ENCODE peak calls at places on chromosomes 7 and 10, in six cellular contexts. One of them, this sample, is unnamed.

GRCh38 chr7:117458977-117459583 is 20.7 kb upstream of the CFTR start:
- DNase-seq in H9: no peak
- DNase-seq in trophoblast cell: no peak
- DNase-seq in neuronal stem cell: no peak
- DNase-seq in mesendoderm: peak; percentile 34
- DNase-seq in IMR-90: peak; percentile 44
- DNase-seq in this sample: peak; percentile 49

GRCh38 chr10:89431977-89432376 is 17.6 kb downstream of the IFIT5 start:
- DNase-seq in H9: no peak
- DNase-seq in trophoblast cell: no peak
- DNase-seq in neuronal stem cell: no peak
- DNase-seq in mesendoderm: peak; percentile 18
- DNase-seq in IMR-90: peak; percentile 66
- DNase-seq in this sample: peak; percentile 41

GRCh38 chr10:77965294-77965693 is 38.7 kb upstream of the DLG5 start:
- DNase-seq in H9: no peak
- DNase-seq in trophoblast cell: no peak
- DNase-seq in neuronal stem cell: no peak
- DNase-seq in mesendoderm: no peak
- DNase-seq in IMR-90: peak; percentile 91
- DNase-seq in this sample: no peak

GRCh38 chr7:129855234-129855673 is 97.5 kb downstream of the UBE2H start:
- DNase-seq in H9: no peak
- DNase-seq in trophoblast cell: no peak
- DNase-seq in neuronal stem cell: no peak
- DNase-seq in mesendoderm: no peak
- DNase-seq in IMR-90: peak; percentile 98
- DNase-seq in this sample: no peak

GRCh38 chr7:138338361-138338760 is 121.7 kb upstream of the TRIM24 start:
- DNase-seq in H9: no peak
- DNase-seq in trophoblast cell: no peak
- DNase-seq in neuronal stem cell: no peak
- DNase-seq in mesendoderm: no peak
- DNase-seq in IMR-90: no peak
- DNase-seq in this sample: no peak

GRCh38 chr10:72127571-72127970 is 39.2 kb upstream of the SPOCK2 start:
- DNase-seq in H9: no peak
- DNase-seq in trophoblast cell: no peak
- DNase-seq in neuronal stem cell: no peak
- DNase-seq in mesendoderm: no peak
- DNase-seq in IMR-90: no peak
- DNase-seq in this sample: no peak

GRCh38 chr7:120931243-120931642 is 19.3 kb upstream of the ING3 start:
- DNase-seq in H9: no peak
- DNase-seq in trophoblast cell: no peak
- DNase-seq in neuronal stem cell: no peak
- DNase-seq in mesendoderm: no peak
- DNase-seq in IMR-90: peak; percentile 4
- DNase-seq in this sample: no peak

GRCh38 chr10:18313146-18313542 is 172.9 kb downstream of the CACNB2 start:
- DNase-seq in H9: no peak
- DNase-seq in trophoblast cell: no peak
- DNase-seq in neuronal stem cell: no peak
- DNase-seq in mesendoderm: no peak
- DNase-seq in IMR-90: no peak
- DNase-seq in this sample: no peak

GRCh38 chr10:89773081-89773480 is 71.7 kb downstream of the KIF20B start:
- DNase-seq in H9: no peak
- DNase-seq in trophoblast cell: no peak
- DNase-seq in neuronal stem cell: no peak
- DNase-seq in mesendoderm: no peak
- DNase-seq in IMR-90: peak; percentile 35
- DNase-seq in this sample: no peak

GRCh38 chr7:3408814-3409595 is 108.0 kb downstream of the SDK1 start:
- DNase-seq in H9: no peak
- DNase-seq in trophoblast cell: no peak
- DNase-seq in neuronal stem cell: no peak
- DNase-seq in mesendoderm: no peak
- DNase-seq in IMR-90: no peak
- DNase-seq in this sample: peak; percentile 21

GRCh38 chr7:84912993-84913635 is 273.7 kb downstream of the SEMA3D start:
- DNase-seq in H9: peak; percentile 51
- DNase-seq in trophoblast cell: peak; percentile 82
- DNase-seq in neuronal stem cell: no peak
- DNase-seq in mesendoderm: peak; percentile 88
- DNase-seq in IMR-90: no peak
- DNase-seq in this sample: peak; percentile 14

GRCh38 chr10:71905164-71905563 is 54.1 kb upstream of the PSAP start:
- DNase-seq in H9: no peak
- DNase-seq in trophoblast cell: no peak
- DNase-seq in neuronal stem cell: no peak
- DNase-seq in mesendoderm: no peak
- DNase-seq in IMR-90: no peak
- DNase-seq in this sample: no peak

GRCh38 chr7:28005075-28005847 is 175.3 kb downstream of the JAZF1 start:
- DNase-seq in H9: no peak
- DNase-seq in trophoblast cell: no peak
- DNase-seq in neuronal stem cell: no peak
- DNase-seq in mesendoderm: peak; percentile 95
- DNase-seq in IMR-90: no peak
- DNase-seq in this sample: no peak

GRCh38 chr7:20219446-20220292 is 2.5 kb upstream of the MACC1 start:
- DNase-seq in H9: peak; percentile 56
- DNase-seq in trophoblast cell: peak; percentile 95
- DNase-seq in neuronal stem cell: no peak
- DNase-seq in mesendoderm: peak; percentile 83
- DNase-seq in IMR-90: peak; percentile 99
- DNase-seq in this sample: peak; percentile 99

GRCh38 chr7:70372768-70373241 is 759.1 kb upstream of the GALNT17 start:
- DNase-seq in H9: no peak
- DNase-seq in trophoblast cell: no peak
- DNase-seq in neuronal stem cell: no peak
- DNase-seq in mesendoderm: peak; percentile 33
- DNase-seq in IMR-90: no peak
- DNase-seq in this sample: no peak

GRCh38 chr7:155814569-155815276 is 2.5 kb upstream of the SHH start:
- DNase-seq in H9: no peak
- DNase-seq in trophoblast cell: no peak
- DNase-seq in neuronal stem cell: no peak
- DNase-seq in mesendoderm: no peak
- DNase-seq in IMR-90: peak; percentile 17
- DNase-seq in this sample: no peak

GRCh38 chr7:1855396-1856160 is 185.5 kb downstream of the ELFN1 start:
- DNase-seq in H9: no peak
- DNase-seq in trophoblast cell: no peak
- DNase-seq in neuronal stem cell: no peak
- DNase-seq in mesendoderm: no peak
- DNase-seq in IMR-90: no peak
- DNase-seq in this sample: no peak

GRCh38 chr10:3564599-3564998 is 220.4 kb downstream of the KLF6 start:
- DNase-seq in H9: no peak
- DNase-seq in trophoblast cell: no peak
- DNase-seq in neuronal stem cell: no peak
- DNase-seq in mesendoderm: no peak
- DNase-seq in IMR-90: peak; percentile 13
- DNase-seq in this sample: peak; percentile 37

GRCh38 chr7:85001493-85002345 is 185.1 kb downstream of the SEMA3D start:
- DNase-seq in H9: no peak
- DNase-seq in trophoblast cell: no peak
- DNase-seq in neuronal stem cell: no peak
- DNase-seq in mesendoderm: no peak
- DNase-seq in IMR-90: no peak
- DNase-seq in this sample: peak; percentile 16

GRCh38 chr10:1595242-1595600 is 142.1 kb downstream of the ADARB2 start:
- DNase-seq in H9: peak; percentile 11
- DNase-seq in trophoblast cell: no peak
- DNase-seq in neuronal stem cell: no peak
- DNase-seq in mesendoderm: no peak
- DNase-seq in IMR-90: no peak
- DNase-seq in this sample: no peak

GRCh38 chr10:120978589-120979252 is 127.6 kb downstream of the WDR11 start:
- DNase-seq in H9: no peak
- DNase-seq in trophoblast cell: no peak
- DNase-seq in neuronal stem cell: no peak
- DNase-seq in mesendoderm: no peak
- DNase-seq in IMR-90: peak; percentile 2
- DNase-seq in this sample: peak; percentile 66

GRCh38 chr10:129319934-129320333 is 147.1 kb upstream of the MGMT start:
- DNase-seq in H9: no peak
- DNase-seq in trophoblast cell: peak; percentile 18
- DNase-seq in neuronal stem cell: no peak
- DNase-seq in mesendoderm: no peak
- DNase-seq in IMR-90: no peak
- DNase-seq in this sample: no peak

GRCh38 chr10:107970512-107970911 is 806.0 kb upstream of the SORCS1 start:
- DNase-seq in H9: no peak
- DNase-seq in trophoblast cell: no peak
- DNase-seq in neuronal stem cell: no peak
- DNase-seq in mesendoderm: no peak
- DNase-seq in IMR-90: no peak
- DNase-seq in this sample: no peak

GRCh38 chr7:148963583-148964509 is 64.5 kb downstream of the PDIA4 start:
- DNase-seq in H9: no peak
- DNase-seq in trophoblast cell: no peak
- DNase-seq in neuronal stem cell: no peak
- DNase-seq in mesendoderm: no peak
- DNase-seq in IMR-90: no peak
- DNase-seq in this sample: no peak
- H3K18ac ChIP-seq in H9: no peak overlapping the region
- H3K18ac ChIP-seq in trophoblast cell: no peak overlapping the region
- H3K18ac ChIP-seq in neuronal stem cell: no peak overlapping the region
- H3K18ac ChIP-seq in mesendoderm: no peak overlapping the region
- H3K18ac ChIP-seq in IMR-90: no peak overlapping the region
- H3K18ac ChIP-seq in this sample: no peak overlapping the region

GRCh38 chr7:135258585-135258984 is 24.9 kb downstream of the STRA8 start:
- DNase-seq in H9: peak; percentile 8
- DNase-seq in trophoblast cell: no peak
- DNase-seq in neuronal stem cell: no peak
- DNase-seq in mesendoderm: no peak
- DNase-seq in IMR-90: no peak
- DNase-seq in this sample: no peak

GRCh38 chr7:135251502-135252327 is 18.1 kb downstream of the STRA8 start:
- DNase-seq in H9: no peak
- DNase-seq in trophoblast cell: no peak
- DNase-seq in neuronal stem cell: no peak
- DNase-seq in mesendoderm: no peak
- DNase-seq in IMR-90: no peak
- DNase-seq in this sample: no peak

GRCh38 chr7:135249901-135250300 is 16.3 kb downstream of the STRA8 start:
- DNase-seq in H9: peak; percentile 11
- DNase-seq in trophoblast cell: no peak
- DNase-seq in neuronal stem cell: no peak
- DNase-seq in mesendoderm: no peak
- DNase-seq in IMR-90: no peak
- DNase-seq in this sample: no peak

GRCh38 chr7:135257790-135258189 is 24.2 kb downstream of the STRA8 start:
- DNase-seq in H9: peak; percentile 1
- DNase-seq in trophoblast cell: no peak
- DNase-seq in neuronal stem cell: no peak
- DNase-seq in mesendoderm: no peak
- DNase-seq in IMR-90: no peak
- DNase-seq in this sample: no peak

DNA sequence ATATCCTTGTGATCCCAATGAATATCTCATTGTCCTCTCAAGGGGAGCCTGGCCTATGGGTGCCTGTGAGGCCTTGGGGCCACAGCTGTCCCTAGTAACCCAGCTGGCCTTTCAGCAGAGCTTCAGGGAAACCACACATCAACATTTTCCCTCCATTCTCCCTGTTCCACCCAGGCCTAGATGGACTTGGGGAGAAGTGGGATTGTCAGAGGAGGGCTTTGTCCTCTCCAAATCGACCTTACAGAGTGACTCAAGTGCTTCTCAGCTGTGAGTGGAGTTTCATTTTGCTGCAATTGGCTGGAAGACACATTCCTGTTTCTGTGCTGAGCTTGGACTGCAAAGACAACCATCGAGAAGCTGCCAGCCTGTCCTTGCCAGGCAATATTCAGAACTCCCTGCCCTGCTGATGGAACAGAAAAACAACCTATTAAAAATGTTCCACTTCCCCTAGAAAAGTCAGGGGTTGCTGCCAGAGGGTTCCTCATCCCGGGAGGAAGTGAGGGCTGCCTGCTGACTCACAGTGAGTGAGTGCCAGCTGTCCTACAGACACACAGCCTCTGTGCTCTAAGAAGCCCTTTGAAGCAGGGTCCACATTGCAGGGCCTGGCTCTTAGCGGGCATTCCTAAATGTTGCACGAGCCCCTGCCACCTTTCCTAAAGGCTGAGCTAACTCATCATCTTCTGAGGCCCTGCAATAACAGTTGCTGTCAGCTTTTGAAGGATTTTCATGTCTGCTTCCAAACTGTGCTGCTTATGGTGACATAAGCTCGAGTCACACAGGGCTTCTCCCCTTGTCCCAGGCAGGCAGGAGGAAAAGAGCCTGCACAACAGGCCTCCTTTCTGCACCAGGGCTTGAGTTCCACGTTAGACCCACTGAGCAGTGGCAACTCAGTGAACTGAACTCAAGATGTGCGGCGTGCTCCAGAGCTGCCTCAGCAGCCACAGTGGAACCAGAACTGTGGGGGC is 20.5 kb downstream of the STRA8 start:
- DNase-seq in H9: no peak
- DNase-seq in trophoblast cell: peak; percentile 35
- DNase-seq in neuronal stem cell: no peak
- DNase-seq in mesendoderm: peak; percentile 48
- DNase-seq in IMR-90: peak; percentile 76
- DNase-seq in this sample: peak; percentile 72
- H3K27me3 ChIP-seq in H9: no peaks in the 10 kb centered on the region
- H3K27me3 ChIP-seq in trophoblast cell: no peaks in the 10 kb centered on the region
- H3K27me3 ChIP-seq in neuronal stem cell: no peaks in the 10 kb centered on the region
- H3K27me3 ChIP-seq in mesendoderm: no peaks in the 10 kb centered on the region
- H3K27me3 ChIP-seq in IMR-90: no peaks in the 10 kb centered on the region
- H3K27me3 ChIP-seq in this sample: no peaks in the 10 kb centered on the region

DNA sequence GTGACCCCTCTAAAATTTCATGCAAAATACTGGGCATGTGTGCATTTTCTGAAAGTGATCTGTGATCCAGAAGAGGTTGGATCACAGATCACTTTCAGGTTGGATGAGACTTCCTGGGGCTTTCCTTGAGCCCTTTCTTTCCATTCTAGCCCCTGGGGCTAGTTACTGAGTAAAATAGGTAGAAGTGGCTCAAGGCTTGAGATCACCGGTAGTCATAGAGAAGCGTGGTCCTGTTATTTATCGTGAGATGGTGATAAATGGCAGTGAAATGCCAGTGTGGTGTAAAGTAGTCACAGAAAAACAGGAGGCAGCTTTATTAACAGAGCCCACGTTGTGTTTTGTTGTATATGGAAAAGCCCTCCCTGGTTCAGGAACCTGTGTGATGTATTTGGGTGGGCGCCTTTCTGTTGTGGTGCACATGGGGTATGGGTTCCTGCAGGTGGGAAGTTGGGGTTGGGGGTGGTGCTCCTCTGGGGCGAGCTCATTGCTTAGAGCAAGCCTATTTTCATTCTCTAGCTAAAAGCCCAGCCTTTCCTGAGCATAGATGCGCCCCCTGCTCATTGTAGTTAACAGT is 34.0 kb upstream of the SH2D4B start:
- DNase-seq in H9: no peak
- DNase-seq in trophoblast cell: no peak
- DNase-seq in neuronal stem cell: no peak
- DNase-seq in mesendoderm: no peak
- DNase-seq in IMR-90: no peak
- DNase-seq in this sample: no peak
- H3K18ac ChIP-seq in H9: no peak overlapping the region
- H3K18ac ChIP-seq in trophoblast cell: peak overlapping the region; percentile 52
- H3K18ac ChIP-seq in neuronal stem cell: no peak overlapping the region
- H3K18ac ChIP-seq in mesendoderm: no peak overlapping the region
- H3K18ac ChIP-seq in IMR-90: no peak overlapping the region
- H3K18ac ChIP-seq in this sample: peak overlapping the region; percentile 58

GRCh38 chr10:132972986-132973902 is 30.9 kb upstream of the CFAP46 start:
- DNase-seq in H9: no peak
- DNase-seq in trophoblast cell: no peak
- DNase-seq in neuronal stem cell: no peak
- DNase-seq in mesendoderm: no peak
- DNase-seq in IMR-90: no peak
- DNase-seq in this sample: no peak
- H3K27me3 ChIP-seq in H9: no peaks in the 10 kb centered on the region
- H3K27me3 ChIP-seq in trophoblast cell: no peaks in the 10 kb centered on the region
- H3K27me3 ChIP-seq in neuronal stem cell: peaks cover 1% of the 10 kb centered on the region
- H3K27me3 ChIP-seq in mesendoderm: no peaks in the 10 kb centered on the region
- H3K27me3 ChIP-seq in IMR-90: peaks cover 53% of the 10 kb centered on the region
- H3K27me3 ChIP-seq in this sample: peaks cover 95% of the 10 kb centered on the region